ENCODE peak calls at places on chromosomes 13 and 19, in six cellular contexts. V is H1, T is HepG2, D is K562, E is GM12891, O is GM12878. S is an unnamed sample.

GRCh38 chr13:113623491-113624234 is 34.3 kb downstream of the ATP4B start:
- DNase-seq in E (no peak), V (no peak), D (no peak), O (no peak), T (no peak), S (no peak)

GRCh38 chr19:10690351-10690781 is 10.9 kb upstream of the QTRT1 start:
- DNase-seq in V (no peak), O (no peak), E (no peak), T (no peak), D (no peak), S (no peak)

GRCh38 chr13:48896312-48896711 is 79.4 kb upstream of the FNDC3A start:
- DNase-seq in O (no peak), E (no peak), V (no peak), T (no peak), D (peak; percentile 3), S (no peak)

GRCh38 chr13:21752501-21752900 is 81.6 kb downstream of the FGF9 start:
- DNase-seq in V (no peak), T (no peak), O (no peak), D (no peak), E (no peak), S (no peak)

GRCh38 chr13:28739376-28739775 is 20.6 kb upstream of the SLC46A3 start:
- DNase-seq in O (no peak), T (no peak), E (no peak), D (no peak), V (peak; percentile 1), S (no peak)

GRCh38 chr13:35961461-35962220 is 169.5 kb downstream of the DCLK1 start:
- DNase-seq in V (no peak), O (no peak), D (no peak), T (no peak), E (no peak), S (no peak)

GRCh38 chr19:34041922-34042521 is 130.3 kb upstream of the LSM14A start:
- DNase-seq in D (peak; percentile 56), V (peak; percentile 95), O (no peak), T (peak; percentile 36), E (peak; percentile 38), S (peak; percentile 32)

GRCh38 chr13:21234537-21234936 is 58.1 kb downstream of the MRPL57 start:
- DNase-seq in T (peak; percentile 7), D (no peak), V (no peak), E (no peak), O (no peak), S (no peak)

GRCh38 chr19:51552996-51553725 is 17.9 kb upstream of the ZNF175 start:
- DNase-seq in V (peak; percentile 73), E (no peak), T (peak; percentile 39), D (peak; percentile 85), O (no peak), S (no peak)

GRCh38 chr19:48400018-48400742 is 6.7 kb downstream of the GRIN2D start:
- DNase-seq in V (peak; percentile 88), D (peak; percentile 83), E (no peak), T (peak; percentile 50), O (no peak), S (no peak)

GRCh38 chr13:59099182-59099950 is 1064.4 kb downstream of the DIAPH3 start:
- DNase-seq in E (no peak), V (no peak), D (no peak), T (no peak), O (no peak), S (no peak)

GRCh38 chr13:113098163-113098732 is 7.3 kb upstream of the F7 start:
- DNase-seq in D (no peak), O (no peak), V (no peak), T (no peak), E (no peak), S (no peak)

GRCh38 chr13:60519496-60519895 is 122.5 kb downstream of the TDRD3 start:
- DNase-seq in D (no peak), V (no peak), O (no peak), T (no peak), E (no peak), S (no peak)

GRCh38 chr13:44818428-44818827 is 170.8 kb downstream of the NUFIP1 start:
- DNase-seq in V (no peak), E (no peak), O (no peak), T (peak; percentile 24), D (peak; percentile 13), S (no peak)

GRCh38 chr19:4575267-4575793 is 15.8 kb upstream of the SEMA6B start:
- DNase-seq in V (peak; percentile 76), O (no peak), E (no peak), T (peak; percentile 70), D (peak; percentile 75), S (no peak)

GRCh38 chr19:13484141-13484540 is 22.1 kb downstream of the CACNA1A start:
- DNase-seq in O (no peak), V (no peak), E (no peak), D (no peak), T (no peak), S (no peak)

GRCh38 chr19:57099199-57099661 is 20.6 kb upstream of the USP29 start:
- DNase-seq in V (peak; percentile 94), O (no peak), D (peak; percentile 69), T (peak; percentile 49), E (peak; percentile 59), S (no peak)

GRCh38 chr13:40530961-40531360 is 135.5 kb downstream of the FOXO1 start:
- DNase-seq in O (no peak), V (no peak), E (no peak), D (no peak), T (no peak), S (no peak)

GRCh38 chr13:113666951-113667701 is at the start of gene GRK1:
- DNase-seq in V (no peak), E (no peak), D (no peak), T (no peak), O (no peak), S (no peak)

GRCh38 chr19:12884926-12885748 is 1.9 kb downstream of the KLF1 start:
- DNase-seq in T (peak; percentile 29), E (peak; percentile 78), O (peak; percentile 57), V (peak; percentile 99), D (peak; percentile 92), S (peak; percentile 80)

GRCh38 chr13:79722885-79723445 is 242.0 kb downstream of the NDFIP2 start:
- DNase-seq in V (no peak), T (no peak), E (no peak), D (no peak), O (no peak), S (no peak)

GRCh38 chr19:3970313-3970807 is 539 bp downstream of the DAPK3 start:
- DNase-seq in E (no peak), V (no peak), O (no peak), D (no peak), T (no peak), S (no peak)

GRCh38 chr13:106846571-106846970 is 278.6 kb upstream of the ARGLU1 start:
- DNase-seq in D (no peak), E (no peak), V (no peak), O (no peak), T (no peak), S (no peak)

GRCh38 chr19:55913643-55914268 is 18.4 kb downstream of the NLRP13 start:
- DNase-seq in E (no peak), O (no peak), T (no peak), V (no peak), D (peak; percentile 28), S (no peak)
- TF ChIP-seq TAF1 in E (no peak), O (no peak), T (no peak), V (no peak), D (no peak), S (no peak)

DNA sequence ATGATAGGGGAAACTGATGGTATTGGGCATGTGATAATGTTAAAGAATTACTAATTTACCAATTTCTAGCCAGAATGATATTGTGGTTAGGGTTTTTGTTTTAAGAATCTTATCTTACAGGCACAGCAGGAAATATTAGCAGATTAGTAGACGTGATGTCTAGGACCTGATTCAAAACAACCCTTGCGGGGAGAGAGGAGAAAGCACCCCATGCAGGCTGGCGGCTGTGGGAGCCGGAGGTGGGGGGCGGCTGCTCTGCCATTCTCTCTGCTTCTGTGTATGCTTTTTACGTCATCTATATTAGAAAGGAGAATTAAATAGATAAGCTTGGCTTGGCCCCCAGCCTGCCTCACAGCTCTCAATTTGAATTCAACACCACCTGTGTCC is 41.5 kb downstream of the MLLT1 start:
- DNase-seq in V (no peak), T (no peak), E (peak; percentile 6), D (peak; percentile 48), O (no peak), S (peak; percentile 12)
- TF ChIP-seq POLR2A in V (no peak), T (no peak), E (no peak), D (no peak), O (no peak), S (no peak)

GRCh38 chr13:51838235-51838846 is 6.6 kb downstream of the TMEM272 start:
- DNase-seq in T (no peak), E (no peak), V (no peak), O (no peak), D (no peak), S (no peak)

GRCh38 chr13:51839711-51840110 is 5.3 kb downstream of the TMEM272 start:
- DNase-seq in D (no peak), V (no peak), E (no peak), T (no peak), O (no peak), S (no peak)

GRCh38 chr13:51841732-51842131 is 3.2 kb downstream of the TMEM272 start:
- DNase-seq in T (no peak), D (no peak), O (no peak), V (no peak), E (no peak), S (no peak)

GRCh38 chr13:51840141-51840540 is 4.8 kb downstream of the TMEM272 start:
- DNase-seq in D (no peak), O (no peak), V (no peak), E (no peak), T (no peak), S (no peak)

DNA sequence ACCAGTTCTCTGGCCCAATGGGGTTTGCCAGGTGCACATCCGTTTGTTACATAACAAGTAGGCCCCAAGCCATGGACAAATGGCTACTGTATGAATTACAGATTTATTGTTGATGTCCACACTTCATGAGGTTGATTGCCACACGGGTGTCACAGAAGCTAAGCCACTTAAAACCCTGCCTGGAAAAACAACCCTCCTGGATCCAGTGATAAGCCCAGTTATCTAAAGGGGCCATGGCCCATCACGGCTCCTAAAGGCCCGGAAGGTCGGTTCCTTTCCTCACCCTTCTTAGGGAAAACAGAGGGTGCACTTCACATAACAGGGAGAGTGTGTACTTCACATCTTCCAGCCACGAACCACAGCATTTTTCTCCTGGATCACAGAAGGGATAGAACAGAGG is 4.1 kb downstream of the TMEM272 start:
- DNase-seq in V (no peak), E (no peak), D (no peak), T (no peak), O (no peak), S (no peak)
- TF ChIP-seq TAF1 in V (no peak), E (no peak), D (no peak), T (no peak), O (no peak), S (no peak)

GRCh38 chr19:18006895-18007604 is 920 bp upstream of the ARRDC2 start:
- DNase-seq in D (peak; percentile 88), E (peak; percentile 86), T (peak; percentile 46), O (no peak), V (peak; percentile 95), S (peak; percentile 81)
- TF ChIP-seq POLR2A in D (no peak), E (no peak), T (no peak), O (no peak), V (no peak), S (no peak)

GRCh38 chr13:33392794-33393371 is 107.3 kb upstream of the STARD13 start:
- DNase-seq in E (no peak), O (no peak), D (no peak), T (no peak), V (no peak), S (no peak)
- TF ChIP-seq TAF1 in E (no peak), O (no peak), D (no peak), T (no peak), V (no peak), S (no peak)

S was measured in GM12892.